ENCODE peak calls at places on chromosomes 16 and 17, in five cellular contexts. Y, C, K, V and W are unnamed samples.

GRCh38 chr16:71826533-71827017 is 17.9 kb upstream of the AP1G1 start:
- DNase-seq in Y (no peak), C (no peak), K (no peak), V (no peak), W (no peak)

GRCh38 chr16:678858-679807 is 1.1 kb upstream of the STUB1 start:
- DNase-seq in Y (peak), C (peak), K (no peak), V (peak), W (no peak)

GRCh38 chr17:76082326-76083251 is 3.6 kb downstream of the ZACN start:
- DNase-seq in Y (no peak), C (peak), K (no peak), V (no peak), W (no peak)

GRCh38 chr16:88758227-88758943 is 26.6 kb downstream of the PIEZO1 start:
- DNase-seq in Y (no peak), C (no peak), K (no peak), V (no peak), W (no peak)

GRCh38 chr17:45869676-45870341 is 24.5 kb upstream of the MAPT start:
- DNase-seq in Y (no peak), C (no peak), K (no peak), V (no peak), W (no peak)

GRCh38 chr17:6456914-6457687 is 12.8 kb downstream of the PIMREG start:
- DNase-seq in Y (no peak), C (peak), K (no peak), V (peak), W (no peak)

GRCh38 chr16:52543654-52544053 is 3.3 kb downstream of the TOX3 start:
- DNase-seq in Y (no peak), C (no peak), K (no peak), V (no peak), W (no peak)

GRCh38 chr16:63100082-63100481 is 1063.8 kb upstream of the CDH8 start:
- DNase-seq in Y (peak), C (no peak), K (no peak), V (no peak), W (no peak)

GRCh38 chr16:80968386-80969113 is 38.1 kb downstream of the CMC2 start:
- DNase-seq in Y (no peak), C (peak), K (no peak), V (peak), W (no peak)

GRCh38 chr16:57113042-57113453 is 20.7 kb downstream of the CPNE2 start:
- DNase-seq in Y (no peak), C (peak), K (no peak), V (no peak), W (no peak)

GRCh38 chr16:87742781-87743490 is 22.9 kb downstream of the KLHDC4 start:
- DNase-seq in Y (no peak), C (no peak), K (no peak), V (no peak), W (no peak)

GRCh38 chr17:73746314-73747073 is 102.2 kb upstream of the SDK2 start:
- DNase-seq in Y (no peak), C (no peak), K (no peak), V (no peak), W (no peak)

GRCh38 chr16:2858245-2859025 is 465 bp upstream of the PRSS22 start:
- DNase-seq in Y (no peak), C (no peak), K (no peak), V (peak), W (no peak)

GRCh38 chr17:80678621-80679020 is 134.0 kb downstream of the RPTOR start:
- DNase-seq in Y (peak), C (peak), K (peak), V (no peak), W (peak)

GRCh38 chr16:23182675-23183485 is at the start of gene SCNN1G:
- DNase-seq in Y (peak), C (peak), K (no peak), V (peak), W (no peak)

GRCh38 chr17:65243838-65244237 is 106.7 kb downstream of the RGS9 start:
- DNase-seq in Y (peak), C (peak), K (no peak), V (peak), W (no peak)

GRCh38 chr17:60888812-60889709 is 211.4 kb downstream of the BCAS3 start:
- DNase-seq in Y (no peak), C (peak), K (no peak), V (no peak), W (no peak)

GRCh38 chr17:52140601-52141000 is 17.9 kb downstream of the CA10 start:
- DNase-seq in Y (no peak), C (no peak), K (no peak), V (no peak), W (no peak)

GRCh38 chr17:50935201-50936124 is 69.3 kb upstream of the TOB1 start:
- DNase-seq in Y (no peak), C (no peak), K (no peak), V (peak), W (peak)

GRCh38 chr16:3523281-3523680 is 22.5 kb downstream of the CLUAP1 start:
- DNase-seq in Y (no peak), C (no peak), K (no peak), V (no peak), W (no peak)

GRCh38 chr17:77973953-77974352 is 15.4 kb downstream of the TNRC6C start:
- DNase-seq in Y (no peak), C (no peak), K (no peak), V (no peak), W (no peak)

GRCh38 chr16:87359121-87359520 is 24.5 kb downstream of the FBXO31 start:
- DNase-seq in Y (no peak), C (no peak), K (no peak), V (no peak), W (no peak)

GRCh38 chr16:81121474-81121990 is 25.3 kb upstream of the GCSH start:
- DNase-seq in Y (no peak), C (no peak), K (no peak), V (no peak), W (no peak)

GRCh38 chr17:27520571-27521185 is 64.4 kb downstream of the KSR1 start:
- DNase-seq in Y (peak), C (no peak), K (no peak), V (no peak), W (no peak)

GRCh38 chr17:32854834-32855389 is 22.0 kb downstream of the MYO1D start:
- DNase-seq in Y (no peak), C (no peak), K (no peak), V (no peak), W (no peak)
- TF ChIP-seq CTCF in Y (no peak), C (no peak), K (no peak), V (no peak), W (peak)

GRCh38 chr16:69150146-69150865 is 17.9 kb downstream of the UTP4 start:
- DNase-seq in Y (peak), C (peak), K (peak), V (peak), W (no peak)
- TF ChIP-seq CTCF in Y (peak), C (peak), K (peak), V (peak), W (peak)

GRCh38 chr17:9928601-9929341 is 23.7 kb upstream of the RCVRN start:
- DNase-seq in Y (peak), C (peak), K (peak), V (no peak), W (no peak)
- TF ChIP-seq CTCF in Y (peak), C (peak), K (peak), V (no peak), W (no peak)

DNA sequence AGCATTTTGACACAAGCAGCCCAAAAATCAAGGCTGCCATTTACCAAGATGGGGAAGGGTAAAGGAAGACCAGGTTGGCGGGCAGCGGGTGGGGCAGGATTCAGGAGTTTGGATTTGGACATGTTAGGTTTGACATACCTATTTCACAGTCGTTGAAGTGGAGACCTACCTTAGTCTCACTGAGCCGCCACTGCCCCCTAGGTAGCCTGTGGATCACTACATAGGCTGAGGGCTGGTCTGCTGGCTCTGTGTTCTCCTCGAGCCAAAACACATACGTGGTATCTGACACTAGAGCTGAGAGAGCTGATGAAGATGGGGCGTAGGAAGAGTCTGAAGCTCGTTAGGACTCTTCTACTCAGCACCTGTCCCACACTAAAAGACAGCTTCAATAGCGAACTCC is 115.1 kb downstream of the HIC1 start:
- DNase-seq in Y (no peak), C (no peak), K (no peak), V (no peak), W (no peak)
- TF ChIP-seq CTCF in Y (peak), C (no peak), K (peak), V (no peak), W (no peak)

DNA sequence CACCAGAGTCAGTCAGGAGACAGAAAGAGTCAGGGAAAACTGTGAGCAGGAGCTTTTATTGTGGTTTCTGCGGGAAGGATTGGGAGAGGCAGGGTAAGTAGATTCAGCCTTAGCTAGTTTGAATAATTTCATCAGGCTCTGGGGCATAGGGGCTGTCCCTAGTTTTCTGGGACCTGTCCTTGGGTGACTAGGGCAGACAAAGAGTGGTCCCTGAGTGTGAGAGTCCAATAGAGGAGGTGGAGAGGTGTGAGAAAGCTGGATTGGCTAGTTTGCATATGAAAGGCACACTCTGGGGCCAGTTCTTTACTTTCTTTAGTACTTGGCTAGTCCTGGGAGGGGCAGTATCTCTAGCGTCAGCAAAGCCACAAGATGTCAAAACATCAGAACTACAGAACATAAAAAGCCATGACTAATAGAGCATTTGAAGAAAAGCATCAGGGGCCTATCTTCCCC is 255.6 kb downstream of the HS3ST3A1 start:
- DNase-seq in Y (no peak), C (peak), K (peak), V (peak), W (no peak)
- TF ChIP-seq CTCF in Y (no peak), C (no peak), K (peak), V (no peak), W (no peak)

GRCh38 chr16:1763521-1764511 is 7.5 kb downstream of the NME3 start:
- DNase-seq in Y (peak), C (peak), K (no peak), V (no peak), W (no peak)
- TF ChIP-seq CTCF in Y (peak), C (peak), K (peak), V (peak), W (no peak)

DNA sequence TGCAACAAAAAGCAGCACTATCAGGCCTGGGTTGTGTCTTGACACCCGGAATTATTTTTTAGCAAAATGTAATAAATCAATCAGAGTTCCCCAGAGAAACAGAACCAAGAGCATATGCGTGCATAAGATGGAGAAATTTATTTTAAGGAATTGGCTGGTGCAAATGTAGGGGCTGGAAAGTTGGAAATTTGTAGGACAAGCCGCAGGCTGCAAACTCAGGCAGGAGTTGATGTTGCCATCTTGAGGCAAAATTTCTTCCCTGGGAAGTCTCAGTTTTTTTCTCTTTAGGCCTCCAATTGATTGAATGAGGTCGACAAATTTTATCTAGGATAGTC is 158.9 kb upstream of the FAM20A start:
- DNase-seq in Y (no peak), C (no peak), K (no peak), V (no peak), W (no peak)
- TF ChIP-seq CTCF in Y (no peak), C (no peak), K (no peak), V (no peak), W (peak)

DNA sequence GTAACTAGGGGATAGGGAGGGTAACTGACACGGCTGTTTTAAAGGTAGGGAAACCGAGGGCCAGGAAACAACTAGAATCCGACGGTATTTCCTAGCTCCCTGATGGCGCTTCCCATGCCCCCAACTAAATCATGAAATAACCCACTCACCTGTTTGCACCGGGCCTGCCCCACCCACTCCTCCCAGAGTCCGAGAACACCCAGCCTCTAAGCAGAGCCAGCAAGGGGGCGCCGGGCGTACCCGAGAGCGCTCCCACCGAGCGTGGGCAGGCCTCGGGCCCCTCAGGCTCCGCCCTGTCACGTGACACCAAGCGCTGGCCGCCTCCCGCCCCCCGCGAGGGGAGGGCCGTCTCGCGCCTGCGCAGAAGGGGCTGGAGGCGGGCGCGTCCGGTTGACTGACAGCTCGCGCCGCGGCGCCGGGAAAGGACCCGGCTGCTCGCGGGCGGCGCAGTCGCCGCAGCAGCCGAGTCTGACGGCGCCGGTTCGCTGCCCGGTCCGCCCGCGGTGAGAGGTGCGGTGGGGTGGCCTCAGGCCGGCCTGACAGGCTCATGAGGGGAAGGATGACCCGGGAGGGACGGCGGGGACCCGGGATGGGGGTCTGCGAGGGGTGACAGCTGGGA is at the start of gene KIAA0513:
- DNase-seq in Y (peak), C (peak), K (peak), V (peak), W (peak)
- TF ChIP-seq CTCF in Y (peak), C (peak), K (peak), V (no peak), W (no peak)

DNA sequence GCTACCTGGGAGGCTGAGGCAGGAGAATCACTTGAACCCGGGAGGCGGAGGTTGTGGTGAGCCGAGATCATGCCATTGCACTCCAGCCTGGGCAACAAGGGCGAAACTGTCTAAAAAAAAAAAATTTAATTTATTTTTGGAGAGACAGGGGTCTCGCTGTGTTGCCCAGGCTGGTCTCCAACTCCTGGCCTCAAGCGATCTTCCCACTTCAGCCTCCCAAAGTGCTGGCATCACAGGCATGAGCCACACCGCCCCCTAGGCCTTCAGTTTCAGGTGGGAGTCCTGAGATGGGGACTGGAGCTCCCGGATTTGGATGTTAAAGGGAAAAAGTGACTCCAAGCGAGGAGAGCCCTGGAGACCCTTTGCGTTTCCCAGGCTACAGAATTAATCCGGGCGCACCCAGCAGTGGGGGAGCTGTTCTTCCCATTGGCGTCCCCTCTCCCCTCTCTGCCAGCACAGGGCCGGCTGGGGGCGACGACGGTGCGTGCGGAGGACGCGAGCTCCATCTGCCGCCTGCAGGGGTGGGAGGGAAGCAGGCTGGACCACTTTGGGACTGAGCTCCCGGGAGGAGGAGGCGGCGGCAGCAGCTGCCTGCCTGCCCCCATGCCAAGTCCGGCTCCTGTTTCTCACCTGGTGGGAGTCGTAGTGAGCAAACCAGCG is 49.3 kb upstream of the USP7 start:
- DNase-seq in Y (peak), C (peak), K (no peak), V (no peak), W (no peak)
- TF ChIP-seq CTCF in Y (peak), C (peak), K (peak), V (no peak), W (no peak)

DNA sequence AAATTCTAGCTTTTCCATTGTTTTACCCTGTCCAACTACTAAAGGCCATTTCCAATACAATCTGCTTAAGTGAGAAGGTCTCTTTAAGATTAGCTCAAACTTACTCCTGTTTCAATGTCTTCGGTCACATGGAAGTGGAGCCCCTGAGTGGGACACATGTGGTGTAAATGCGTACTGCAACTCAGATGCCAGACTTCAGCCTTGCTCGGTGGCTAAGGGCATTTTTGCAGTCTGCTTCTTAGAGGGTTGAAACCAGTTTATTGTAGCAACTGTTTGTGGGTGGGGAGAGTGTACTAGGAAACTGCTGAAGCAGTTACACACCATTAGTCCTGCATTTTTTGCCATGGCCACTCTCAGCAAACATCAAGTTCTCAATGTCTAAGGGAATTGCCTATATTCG is 140.6 kb downstream of the PARN start:
- DNase-seq in Y (no peak), C (peak), K (no peak), V (no peak), W (no peak)
- TF ChIP-seq CTCF in Y (peak), C (no peak), K (peak), V (peak), W (no peak)